ENCODE peak calls at places on chromosomes 5 and 9, in nine cellular contexts. D, L, X, Q, M, Z, J, C and G are unnamed samples.

GRCh38 chr9:69801994-69802393 is 18.6 kb upstream of the CFAP95 start:
- DNase-seq in Z (no peak), J (no peak), X (no peak), L (no peak), Q (no peak), D (no peak), M (peak), C (peak), G (peak)

GRCh38 chr5:149345892-149346222 is 558 bp downstream of the GRPEL2 start:
- DNase-seq in D (no peak), C (no peak), Z (no peak), M (peak), X (no peak), Q (no peak), J (no peak), L (peak), G (peak)

GRCh38 chr9:18018661-18019060 is 439.8 kb downstream of the SH3GL2 start:
- DNase-seq in C (no peak), L (no peak), X (no peak), Q (no peak), M (no peak), Z (no peak), D (no peak), J (no peak), G (no peak)

GRCh38 chr5:56693220-56693579 is 122.1 kb upstream of the MAP3K1 start:
- DNase-seq in Q (no peak), M (no peak), C (no peak), Z (no peak), J (no peak), L (no peak), D (peak), X (no peak), G (no peak)

GRCh38 chr5:142548739-142549275 is 137.1 kb downstream of the FGF1 start:
- DNase-seq in Q (peak), M (peak), Z (no peak), L (peak), D (no peak), X (peak), J (peak), C (peak), G (peak)

GRCh38 chr5:40605295-40605958 is 74.3 kb upstream of the PTGER4 start:
- DNase-seq in C (no peak), Z (no peak), L (no peak), M (peak), D (no peak), J (no peak), Q (no peak), X (no peak), G (peak)

GRCh38 chr5:18465833-18466681 is 831.8 kb downstream of the TAF11L14 start:
- DNase-seq in J (peak), Z (no peak), L (peak), C (peak), Q (no peak), D (no peak), X (peak), M (peak), G (peak)

GRCh38 chr5:317086-317811 is 4.3 kb upstream of the AHRR start:
- DNase-seq in Q (no peak), M (peak), L (peak), D (no peak), Z (no peak), X (peak), J (no peak), C (peak), G (peak)

GRCh38 chr5:1278656-1279442 is 16.0 kb downstream of the TERT start:
- DNase-seq in M (no peak), C (peak), D (no peak), L (no peak), J (no peak), Q (no peak), Z (no peak), X (no peak), G (no peak)

GRCh38 chr5:44943637-44944036 is 134.9 kb downstream of the MRPS30 start:
- DNase-seq in D (no peak), M (no peak), Q (no peak), L (no peak), C (no peak), X (peak), Z (no peak), J (no peak), G (peak)

GRCh38 chr5:170333161-170333909 is 35.8 kb upstream of the LCP2 start:
- DNase-seq in X (peak), Q (no peak), C (no peak), M (no peak), L (peak), J (peak), D (peak), Z (peak), G (no peak)

GRCh38 chr9:126781717-126782388 is 23.0 kb upstream of the ZBTB43 start:
- DNase-seq in L (peak), Q (peak), M (peak), C (peak), J (peak), X (peak), D (peak), Z (peak), G (peak)

GRCh38 chr9:134604834-134605233 is 36.8 kb upstream of the COL5A1 start:
- DNase-seq in M (no peak), X (no peak), Z (no peak), J (peak), Q (no peak), C (no peak), L (no peak), D (no peak), G (no peak)

GRCh38 chr5:159582756-159583523 is 252.7 kb upstream of the IL12B start:
- DNase-seq in D (no peak), Z (no peak), C (no peak), M (peak), Q (no peak), X (peak), L (no peak), J (no peak), G (peak)

GRCh38 chr9:76441551-76442322 is 17.2 kb upstream of the GCNT1 start:
- DNase-seq in M (peak), L (no peak), C (peak), Q (no peak), X (peak), D (no peak), J (no peak), Z (no peak), G (peak)

GRCh38 chr5:71693828-71694427 is 25.1 kb upstream of the CARTPT start:
- DNase-seq in J (no peak), Z (no peak), L (peak), D (no peak), C (no peak), M (no peak), X (no peak), Q (no peak), G (no peak)

GRCh38 chr9:33167949-33168535 is 906 bp upstream of the B4GALT1 start:
- DNase-seq in X (no peak), L (no peak), M (no peak), Q (peak), C (no peak), D (no peak), Z (no peak), J (no peak), G (no peak)

GRCh38 chr9:123883634-123884033 is 46.3 kb downstream of the DENND1A start:
- DNase-seq in Z (no peak), Q (no peak), X (no peak), L (no peak), D (no peak), M (peak), C (peak), J (no peak), G (peak)